ENCODE peak calls at places on chromosomes 3 and 15, in nine cellular contexts. O is lung microvascular endothelial cell; M is pancreas; K is HEK293T; L is EH; T is ascending aorta; D is stimulated activated CD4-positive, alpha-beta T cell treated with anti-CD3 and anti-CD28 coated beads, TNF-alpha, amount 100 ng/mL, for 4 hours; I is DMS153; Q is H1. R is an unnamed sample.

GRCh38 chr15:95522533-95522932 is 808.0 kb upstream of the NR2F2 start:
- DNase-seq in O (no peak), M (no peak), K (no peak), L (peak), T (no peak), D (no peak), I (no peak), Q (no peak), R (no peak)

GRCh38 chr3:194136519-194137313 is 768 bp downstream of the HES1 start:
- DNase-seq in O (peak), M (peak), K (no peak), L (peak), T (no peak), D (peak), I (peak), Q (no peak), R (peak)

GRCh38 chr3:28286595-28286994 is 45.2 kb downstream of the CMC1 start:
- DNase-seq in O (peak), M (no peak), K (peak), L (peak), T (no peak), D (no peak), I (peak), Q (no peak), R (peak)

GRCh38 chr15:43748376-43748775 is 2.1 kb downstream of the PDIA3 start:
- DNase-seq in O (peak), M (no peak), K (no peak), L (peak), T (no peak), D (no peak), I (no peak), Q (no peak), R (no peak)

GRCh38 chr3:121995190-121996137 is 26.6 kb downstream of the ILDR1 start:
- DNase-seq in O (peak), M (peak), K (peak), L (peak), T (peak), D (no peak), I (peak), Q (peak), R (peak)

GRCh38 chr3:167913218-167913902 is 177.8 kb downstream of the SERPINI1 start:
- DNase-seq in O (no peak), M (peak), K (peak), L (peak), T (no peak), D (no peak), I (no peak), Q (no peak), R (peak)

GRCh38 chr15:62464705-62465104 is 299.6 kb upstream of the C2CD4B start:
- DNase-seq in O (no peak), M (no peak), K (no peak), L (peak), T (no peak), D (no peak), I (no peak), Q (no peak), R (peak)

GRCh38 chr3:195109098-195109657 is 161.8 kb downstream of the XXYLT1 start:
- DNase-seq in O (no peak), M (no peak), K (no peak), L (no peak), T (no peak), D (no peak), I (no peak), Q (no peak), R (no peak)

GRCh38 chr3:99947356-99947755 is 129.7 kb downstream of the CMSS1 start:
- DNase-seq in O (no peak), M (no peak), K (no peak), L (no peak), T (no peak), D (no peak), I (no peak), Q (no peak), R (no peak)

GRCh38 chr3:19798324-19798723 is 135.7 kb downstream of the EFHB start:
- DNase-seq in O (no peak), M (no peak), K (no peak), L (no peak), T (no peak), D (no peak), I (no peak), Q (no peak), R (no peak)

GRCh38 chr3:157865449-157865862 is 240.8 kb downstream of the SHOX2 start:
- DNase-seq in O (peak), M (no peak), K (peak), L (no peak), T (no peak), D (no peak), I (peak), Q (peak), R (peak)

GRCh38 chr3:196063049-196063448 is 18.8 kb downstream of the TFRC start:
- DNase-seq in O (no peak), M (no peak), K (no peak), L (peak), T (no peak), D (no peak), I (no peak), Q (no peak), R (no peak)

GRCh38 chr15:84006467-84006866 is 229.1 kb upstream of the GOLGA6L4 start:
- DNase-seq in O (no peak), M (no peak), K (no peak), L (no peak), T (no peak), D (no peak), I (no peak), Q (no peak), R (no peak)

GRCh38 chr3:146130881-146131371 is 30.1 kb downstream of the PLOD2 start:
- DNase-seq in O (no peak), M (no peak), K (no peak), L (peak), T (no peak), D (no peak), I (no peak), Q (no peak), R (no peak)

GRCh38 chr15:33675246-33675645 is 293.1 kb upstream of the CHRM5 start:
- DNase-seq in O (peak), M (no peak), K (peak), L (peak), T (no peak), D (no peak), I (no peak), Q (no peak), R (peak)

GRCh38 chr3:159416854-159417253 is 571.8 kb upstream of the IL12A start:
- DNase-seq in O (no peak), M (no peak), K (peak), L (peak), T (no peak), D (no peak), I (no peak), Q (no peak), R (peak)

GRCh38 chr15:68265086-68265485 is 12.5 kb upstream of the FEM1B start:
- DNase-seq in O (no peak), M (no peak), K (no peak), L (no peak), T (no peak), D (no peak), I (no peak), Q (no peak), R (no peak)

GRCh38 chr3:71885001-71885400 is 100.1 kb upstream of the PROK2 start:
- DNase-seq in O (no peak), M (no peak), K (no peak), L (peak), T (no peak), D (no peak), I (no peak), Q (no peak), R (no peak)

GRCh38 chr3:66456711-66457173 is 44.1 kb downstream of the LRIG1 start:
- DNase-seq in O (no peak), M (no peak), K (no peak), L (no peak), T (no peak), D (no peak), I (no peak), Q (no peak), R (no peak)

GRCh38 chr3:157329541-157329940 is 107.1 kb upstream of the PTX3 start:
- DNase-seq in O (no peak), M (no peak), K (no peak), L (peak), T (no peak), D (no peak), I (no peak), Q (no peak), R (no peak)

GRCh38 chr3:172391592-172392302 is 56.5 kb downstream of the GHSR start:
- DNase-seq in O (no peak), M (no peak), K (no peak), L (peak), T (no peak), D (no peak), I (no peak), Q (no peak), R (no peak)

GRCh38 chr15:73796266-73796939 is 43.3 kb upstream of the INSYN1 start:
- DNase-seq in O (no peak), M (no peak), K (no peak), L (no peak), T (no peak), D (no peak), I (no peak), Q (no peak), R (no peak)

GRCh38 chr15:53976844-53977392 is 1.3 kb upstream of the UNC13C start:
- DNase-seq in O (no peak), M (no peak), K (peak), L (no peak), T (no peak), D (no peak), I (no peak), Q (no peak), R (peak)

GRCh38 chr3:30848093-30848779 is 46.2 kb downstream of the GADL1 start:
- DNase-seq in O (no peak), M (no peak), K (no peak), L (no peak), T (no peak), D (no peak), I (no peak), Q (no peak), R (no peak)

R was measured in M059J.